ENCODE peak calls at places on chromosome 9, in ten cellular contexts. One of them, this sample, is unnamed.

GRCh38 chr9:22739712-22740111 is 293.1 kb downstream of the DMRTA1 start:
- DNase-seq in aorta: no peak
- DNase-seq in fibroblast of lung: no peak
- DNase-seq in HCT116: no peak
- DNase-seq in NCI-H146: no peak
- DNase-seq in naive thymus-derived CD8-positive, alpha-beta T cell: no peak
- DNase-seq in activated CD4-positive, alpha-beta T cell treated with anti-CD3 and anti-CD28 coated beads for 4 hours: no peak
- DNase-seq in HEK293T: no peak
- DNase-seq in stimulated activated CD4-positive, alpha-beta T cell treated with anti-CD3 and anti-CD28 coated beads, Interleukin-15, amount 100 ng/mL, for 24 hours: no peak
- DNase-seq in DMS153: no peak
- DNase-seq in this sample: no peak

GRCh38 chr9:92963831-92964606 is 16.7 kb downstream of the FGD3 start:
- DNase-seq in HCT116: no peak
- DNase-seq in NCI-H146: peak
- DNase-seq in activated CD4-positive, alpha-beta T cell treated with anti-CD3 and anti-CD28 coated beads for 4 hours: peak
- DNase-seq in stimulated activated CD4-positive, alpha-beta T cell treated with anti-CD3 and anti-CD28 coated beads, Interleukin-15, amount 100 ng/mL, for 24 hours: peak
- DNase-seq in naive thymus-derived CD8-positive, alpha-beta T cell: peak
- DNase-seq in aorta: peak
- DNase-seq in fibroblast of lung: no peak
- DNase-seq in DMS153: no peak
- DNase-seq in HEK293T: no peak
- DNase-seq in this sample: no peak

GRCh38 chr9:30411571-30411970 is 1972.9 kb upstream of the ACO1 start:
- DNase-seq in fibroblast of lung: no peak
- DNase-seq in activated CD4-positive, alpha-beta T cell treated with anti-CD3 and anti-CD28 coated beads for 4 hours: no peak
- DNase-seq in aorta: no peak
- DNase-seq in stimulated activated CD4-positive, alpha-beta T cell treated with anti-CD3 and anti-CD28 coated beads, Interleukin-15, amount 100 ng/mL, for 24 hours: no peak
- DNase-seq in naive thymus-derived CD8-positive, alpha-beta T cell: no peak
- DNase-seq in NCI-H146: no peak
- DNase-seq in HEK293T: no peak
- DNase-seq in DMS153: no peak
- DNase-seq in HCT116: no peak
- DNase-seq in this sample: no peak

GRCh38 chr9:132249690-132250089 is 87.8 kb downstream of the NTNG2 start:
- DNase-seq in HCT116: no peak
- DNase-seq in aorta: no peak
- DNase-seq in HEK293T: no peak
- DNase-seq in naive thymus-derived CD8-positive, alpha-beta T cell: no peak
- DNase-seq in NCI-H146: no peak
- DNase-seq in DMS153: no peak
- DNase-seq in fibroblast of lung: no peak
- DNase-seq in activated CD4-positive, alpha-beta T cell treated with anti-CD3 and anti-CD28 coated beads for 4 hours: no peak
- DNase-seq in stimulated activated CD4-positive, alpha-beta T cell treated with anti-CD3 and anti-CD28 coated beads, Interleukin-15, amount 100 ng/mL, for 24 hours: no peak
- DNase-seq in this sample: no peak

GRCh38 chr9:119375892-119376291 is 6.7 kb upstream of the BRINP1 start:
- DNase-seq in HCT116: peak
- DNase-seq in aorta: no peak
- DNase-seq in HEK293T: peak
- DNase-seq in fibroblast of lung: peak
- DNase-seq in DMS153: peak
- DNase-seq in naive thymus-derived CD8-positive, alpha-beta T cell: no peak
- DNase-seq in stimulated activated CD4-positive, alpha-beta T cell treated with anti-CD3 and anti-CD28 coated beads, Interleukin-15, amount 100 ng/mL, for 24 hours: peak
- DNase-seq in activated CD4-positive, alpha-beta T cell treated with anti-CD3 and anti-CD28 coated beads for 4 hours: no peak
- DNase-seq in NCI-H146: no peak
- DNase-seq in this sample: no peak

GRCh38 chr9:12748016-12748415 is 26.8 kb upstream of the LURAP1L start:
- DNase-seq in fibroblast of lung: peak
- DNase-seq in HEK293T: no peak
- DNase-seq in naive thymus-derived CD8-positive, alpha-beta T cell: no peak
- DNase-seq in HCT116: no peak
- DNase-seq in aorta: no peak
- DNase-seq in stimulated activated CD4-positive, alpha-beta T cell treated with anti-CD3 and anti-CD28 coated beads, Interleukin-15, amount 100 ng/mL, for 24 hours: no peak
- DNase-seq in DMS153: no peak
- DNase-seq in NCI-H146: no peak
- DNase-seq in activated CD4-positive, alpha-beta T cell treated with anti-CD3 and anti-CD28 coated beads for 4 hours: no peak
- DNase-seq in this sample: no peak

GRCh38 chr9:116549061-116549664 is 137.9 kb upstream of the TRIM32 start:
- DNase-seq in DMS153: no peak
- DNase-seq in HCT116: peak
- DNase-seq in HEK293T: no peak
- DNase-seq in naive thymus-derived CD8-positive, alpha-beta T cell: no peak
- DNase-seq in fibroblast of lung: peak
- DNase-seq in aorta: peak
- DNase-seq in stimulated activated CD4-positive, alpha-beta T cell treated with anti-CD3 and anti-CD28 coated beads, Interleukin-15, amount 100 ng/mL, for 24 hours: peak
- DNase-seq in NCI-H146: no peak
- DNase-seq in activated CD4-positive, alpha-beta T cell treated with anti-CD3 and anti-CD28 coated beads for 4 hours: no peak
- DNase-seq in this sample: no peak

GRCh38 chr9:91771027-91771426 is 179.0 kb downstream of the ROR2 start:
- DNase-seq in fibroblast of lung: peak
- DNase-seq in activated CD4-positive, alpha-beta T cell treated with anti-CD3 and anti-CD28 coated beads for 4 hours: no peak
- DNase-seq in naive thymus-derived CD8-positive, alpha-beta T cell: no peak
- DNase-seq in NCI-H146: no peak
- DNase-seq in DMS153: no peak
- DNase-seq in HCT116: no peak
- DNase-seq in stimulated activated CD4-positive, alpha-beta T cell treated with anti-CD3 and anti-CD28 coated beads, Interleukin-15, amount 100 ng/mL, for 24 hours: no peak
- DNase-seq in HEK293T: no peak
- DNase-seq in aorta: peak
- DNase-seq in this sample: no peak

GRCh38 chr9:123111427-123111826 is 78.0 kb downstream of the GPR21 start:
- DNase-seq in DMS153: peak
- DNase-seq in fibroblast of lung: no peak
- DNase-seq in activated CD4-positive, alpha-beta T cell treated with anti-CD3 and anti-CD28 coated beads for 4 hours: no peak
- DNase-seq in stimulated activated CD4-positive, alpha-beta T cell treated with anti-CD3 and anti-CD28 coated beads, Interleukin-15, amount 100 ng/mL, for 24 hours: no peak
- DNase-seq in HEK293T: no peak
- DNase-seq in NCI-H146: no peak
- DNase-seq in naive thymus-derived CD8-positive, alpha-beta T cell: no peak
- DNase-seq in HCT116: no peak
- DNase-seq in aorta: no peak
- DNase-seq in this sample: no peak

GRCh38 chr9:134360897-134361296 is 34.6 kb downstream of the RXRA start:
- DNase-seq in activated CD4-positive, alpha-beta T cell treated with anti-CD3 and anti-CD28 coated beads for 4 hours: no peak
- DNase-seq in stimulated activated CD4-positive, alpha-beta T cell treated with anti-CD3 and anti-CD28 coated beads, Interleukin-15, amount 100 ng/mL, for 24 hours: no peak
- DNase-seq in aorta: peak
- DNase-seq in HCT116: no peak
- DNase-seq in HEK293T: no peak
- DNase-seq in fibroblast of lung: peak
- DNase-seq in NCI-H146: no peak
- DNase-seq in naive thymus-derived CD8-positive, alpha-beta T cell: no peak
- DNase-seq in DMS153: no peak
- DNase-seq in this sample: no peak

GRCh38 chr9:69980041-69980440 is 63.6 kb upstream of the MAMDC2 start:
- DNase-seq in fibroblast of lung: peak
- DNase-seq in HCT116: no peak
- DNase-seq in naive thymus-derived CD8-positive, alpha-beta T cell: no peak
- DNase-seq in DMS153: no peak
- DNase-seq in activated CD4-positive, alpha-beta T cell treated with anti-CD3 and anti-CD28 coated beads for 4 hours: no peak
- DNase-seq in stimulated activated CD4-positive, alpha-beta T cell treated with anti-CD3 and anti-CD28 coated beads, Interleukin-15, amount 100 ng/mL, for 24 hours: no peak
- DNase-seq in NCI-H146: no peak
- DNase-seq in aorta: no peak
- DNase-seq in HEK293T: no peak
- DNase-seq in this sample: no peak

GRCh38 chr9:19946446-19947109 is 157.7 kb upstream of the SLC24A2 start:
- DNase-seq in DMS153: peak
- DNase-seq in NCI-H146: peak
- DNase-seq in activated CD4-positive, alpha-beta T cell treated with anti-CD3 and anti-CD28 coated beads for 4 hours: no peak
- DNase-seq in stimulated activated CD4-positive, alpha-beta T cell treated with anti-CD3 and anti-CD28 coated beads, Interleukin-15, amount 100 ng/mL, for 24 hours: peak
- DNase-seq in naive thymus-derived CD8-positive, alpha-beta T cell: no peak
- DNase-seq in fibroblast of lung: peak
- DNase-seq in HEK293T: peak
- DNase-seq in HCT116: no peak
- DNase-seq in aorta: no peak
- DNase-seq in this sample: no peak

GRCh38 chr9:76530458-76531100 is 71.6 kb downstream of the GCNT1 start:
- DNase-seq in activated CD4-positive, alpha-beta T cell treated with anti-CD3 and anti-CD28 coated beads for 4 hours: no peak
- DNase-seq in HCT116: no peak
- DNase-seq in stimulated activated CD4-positive, alpha-beta T cell treated with anti-CD3 and anti-CD28 coated beads, Interleukin-15, amount 100 ng/mL, for 24 hours: no peak
- DNase-seq in aorta: peak
- DNase-seq in naive thymus-derived CD8-positive, alpha-beta T cell: no peak
- DNase-seq in NCI-H146: no peak
- DNase-seq in fibroblast of lung: peak
- DNase-seq in HEK293T: no peak
- DNase-seq in DMS153: no peak
- DNase-seq in this sample: peak

GRCh38 chr9:136655244-136656225 is 7.2 kb upstream of the EGFL7 start:
- DNase-seq in stimulated activated CD4-positive, alpha-beta T cell treated with anti-CD3 and anti-CD28 coated beads, Interleukin-15, amount 100 ng/mL, for 24 hours: no peak
- DNase-seq in DMS153: no peak
- DNase-seq in HEK293T: no peak
- DNase-seq in aorta: peak
- DNase-seq in HCT116: no peak
- DNase-seq in activated CD4-positive, alpha-beta T cell treated with anti-CD3 and anti-CD28 coated beads for 4 hours: no peak
- DNase-seq in naive thymus-derived CD8-positive, alpha-beta T cell: no peak
- DNase-seq in NCI-H146: no peak
- DNase-seq in fibroblast of lung: no peak
- DNase-seq in this sample: no peak

GRCh38 chr9:35253075-35253474 is 91.3 kb downstream of the UNC13B start:
- DNase-seq in HEK293T: no peak
- DNase-seq in activated CD4-positive, alpha-beta T cell treated with anti-CD3 and anti-CD28 coated beads for 4 hours: no peak
- DNase-seq in fibroblast of lung: no peak
- DNase-seq in aorta: no peak
- DNase-seq in HCT116: no peak
- DNase-seq in naive thymus-derived CD8-positive, alpha-beta T cell: no peak
- DNase-seq in stimulated activated CD4-positive, alpha-beta T cell treated with anti-CD3 and anti-CD28 coated beads, Interleukin-15, amount 100 ng/mL, for 24 hours: no peak
- DNase-seq in DMS153: no peak
- DNase-seq in NCI-H146: no peak
- DNase-seq in this sample: no peak

GRCh38 chr9:33349743-33350142 is 52.6 kb downstream of the AQP7 start:
- DNase-seq in fibroblast of lung: no peak
- DNase-seq in DMS153: no peak
- DNase-seq in HEK293T: no peak
- DNase-seq in naive thymus-derived CD8-positive, alpha-beta T cell: no peak
- DNase-seq in stimulated activated CD4-positive, alpha-beta T cell treated with anti-CD3 and anti-CD28 coated beads, Interleukin-15, amount 100 ng/mL, for 24 hours: no peak
- DNase-seq in activated CD4-positive, alpha-beta T cell treated with anti-CD3 and anti-CD28 coated beads for 4 hours: no peak
- DNase-seq in HCT116: no peak
- DNase-seq in aorta: no peak
- DNase-seq in NCI-H146: no peak
- DNase-seq in this sample: no peak

GRCh38 chr9:131024978-131025868 is 16.2 kb downstream of the LAMC3 start:
- DNase-seq in stimulated activated CD4-positive, alpha-beta T cell treated with anti-CD3 and anti-CD28 coated beads, Interleukin-15, amount 100 ng/mL, for 24 hours: no peak
- DNase-seq in fibroblast of lung: no peak
- DNase-seq in activated CD4-positive, alpha-beta T cell treated with anti-CD3 and anti-CD28 coated beads for 4 hours: no peak
- DNase-seq in aorta: no peak
- DNase-seq in HEK293T: no peak
- DNase-seq in DMS153: no peak
- DNase-seq in naive thymus-derived CD8-positive, alpha-beta T cell: no peak
- DNase-seq in HCT116: no peak
- DNase-seq in NCI-H146: no peak
- DNase-seq in this sample: no peak

GRCh38 chr9:133282454-133283238 is 7.6 kb upstream of the ABO start:
- DNase-seq in activated CD4-positive, alpha-beta T cell treated with anti-CD3 and anti-CD28 coated beads for 4 hours: no peak
- DNase-seq in aorta: no peak
- DNase-seq in HEK293T: no peak
- DNase-seq in naive thymus-derived CD8-positive, alpha-beta T cell: no peak
- DNase-seq in fibroblast of lung: no peak
- DNase-seq in DMS153: peak
- DNase-seq in stimulated activated CD4-positive, alpha-beta T cell treated with anti-CD3 and anti-CD28 coated beads, Interleukin-15, amount 100 ng/mL, for 24 hours: no peak
- DNase-seq in HCT116: no peak
- DNase-seq in NCI-H146: no peak
- DNase-seq in this sample: no peak

GRCh38 chr9:89961616-89962341 is 357.0 kb downstream of the GADD45G start:
- DNase-seq in activated CD4-positive, alpha-beta T cell treated with anti-CD3 and anti-CD28 coated beads for 4 hours: no peak
- DNase-seq in NCI-H146: no peak
- DNase-seq in stimulated activated CD4-positive, alpha-beta T cell treated with anti-CD3 and anti-CD28 coated beads, Interleukin-15, amount 100 ng/mL, for 24 hours: no peak
- DNase-seq in DMS153: no peak
- DNase-seq in aorta: no peak
- DNase-seq in naive thymus-derived CD8-positive, alpha-beta T cell: no peak
- DNase-seq in fibroblast of lung: peak
- DNase-seq in HCT116: no peak
- DNase-seq in HEK293T: no peak
- DNase-seq in this sample: no peak

GRCh38 chr9:137286980-137287383 is 9.5 kb downstream of the TOR4A start:
- DNase-seq in naive thymus-derived CD8-positive, alpha-beta T cell: no peak
- DNase-seq in HEK293T: peak
- DNase-seq in HCT116: peak
- DNase-seq in aorta: no peak
- DNase-seq in DMS153: peak
- DNase-seq in activated CD4-positive, alpha-beta T cell treated with anti-CD3 and anti-CD28 coated beads for 4 hours: no peak
- DNase-seq in fibroblast of lung: peak
- DNase-seq in stimulated activated CD4-positive, alpha-beta T cell treated with anti-CD3 and anti-CD28 coated beads, Interleukin-15, amount 100 ng/mL, for 24 hours: no peak
- DNase-seq in NCI-H146: peak
- DNase-seq in this sample: peak

GRCh38 chr9:96651626-96652025 is 3.5 kb downstream of the PRXL2C start:
- DNase-seq in fibroblast of lung: no peak
- DNase-seq in activated CD4-positive, alpha-beta T cell treated with anti-CD3 and anti-CD28 coated beads for 4 hours: no peak
- DNase-seq in HEK293T: no peak
- DNase-seq in stimulated activated CD4-positive, alpha-beta T cell treated with anti-CD3 and anti-CD28 coated beads, Interleukin-15, amount 100 ng/mL, for 24 hours: no peak
- DNase-seq in aorta: no peak
- DNase-seq in DMS153: no peak
- DNase-seq in NCI-H146: no peak
- DNase-seq in HCT116: no peak
- DNase-seq in naive thymus-derived CD8-positive, alpha-beta T cell: no peak
- DNase-seq in this sample: no peak

GRCh38 chr9:89592963-89593775 is 11.6 kb upstream of the GADD45G start:
- DNase-seq in aorta: no peak
- DNase-seq in HEK293T: no peak
- DNase-seq in activated CD4-positive, alpha-beta T cell treated with anti-CD3 and anti-CD28 coated beads for 4 hours: no peak
- DNase-seq in HCT116: no peak
- DNase-seq in NCI-H146: no peak
- DNase-seq in fibroblast of lung: peak
- DNase-seq in stimulated activated CD4-positive, alpha-beta T cell treated with anti-CD3 and anti-CD28 coated beads, Interleukin-15, amount 100 ng/mL, for 24 hours: no peak
- DNase-seq in naive thymus-derived CD8-positive, alpha-beta T cell: no peak
- DNase-seq in DMS153: no peak
- DNase-seq in this sample: no peak

GRCh38 chr9:86045654-86046053 is 53.7 kb downstream of the GOLM1 start:
- DNase-seq in aorta: no peak
- DNase-seq in stimulated activated CD4-positive, alpha-beta T cell treated with anti-CD3 and anti-CD28 coated beads, Interleukin-15, amount 100 ng/mL, for 24 hours: no peak
- DNase-seq in activated CD4-positive, alpha-beta T cell treated with anti-CD3 and anti-CD28 coated beads for 4 hours: no peak
- DNase-seq in DMS153: no peak
- DNase-seq in NCI-H146: no peak
- DNase-seq in fibroblast of lung: no peak
- DNase-seq in HEK293T: no peak
- DNase-seq in HCT116: no peak
- DNase-seq in naive thymus-derived CD8-positive, alpha-beta T cell: no peak
- DNase-seq in this sample: no peak

GRCh38 chr9:119802621-119803020 is 433.4 kb upstream of the BRINP1 start:
- DNase-seq in naive thymus-derived CD8-positive, alpha-beta T cell: no peak
- DNase-seq in stimulated activated CD4-positive, alpha-beta T cell treated with anti-CD3 and anti-CD28 coated beads, Interleukin-15, amount 100 ng/mL, for 24 hours: no peak
- DNase-seq in aorta: peak
- DNase-seq in activated CD4-positive, alpha-beta T cell treated with anti-CD3 and anti-CD28 coated beads for 4 hours: no peak
- DNase-seq in fibroblast of lung: no peak
- DNase-seq in HCT116: no peak
- DNase-seq in HEK293T: no peak
- DNase-seq in NCI-H146: no peak
- DNase-seq in DMS153: peak
- DNase-seq in this sample: no peak

GRCh38 chr9:18746631-18747030 is 272.7 kb downstream of the ADAMTSL1 start:
- DNase-seq in HEK293T: no peak
- DNase-seq in NCI-H146: peak
- DNase-seq in aorta: no peak
- DNase-seq in naive thymus-derived CD8-positive, alpha-beta T cell: no peak
- DNase-seq in stimulated activated CD4-positive, alpha-beta T cell treated with anti-CD3 and anti-CD28 coated beads, Interleukin-15, amount 100 ng/mL, for 24 hours: no peak
- DNase-seq in DMS153: no peak
- DNase-seq in fibroblast of lung: peak
- DNase-seq in HCT116: no peak
- DNase-seq in activated CD4-positive, alpha-beta T cell treated with anti-CD3 and anti-CD28 coated beads for 4 hours: no peak
- DNase-seq in this sample: no peak

GRCh38 chr9:130072515-130073235 is 19.0 kb downstream of the GPR107 start:
- DNase-seq in stimulated activated CD4-positive, alpha-beta T cell treated with anti-CD3 and anti-CD28 coated beads, Interleukin-15, amount 100 ng/mL, for 24 hours: peak
- DNase-seq in HEK293T: no peak
- DNase-seq in activated CD4-positive, alpha-beta T cell treated with anti-CD3 and anti-CD28 coated beads for 4 hours: no peak
- DNase-seq in aorta: no peak
- DNase-seq in DMS153: no peak
- DNase-seq in fibroblast of lung: peak
- DNase-seq in HCT116: no peak
- DNase-seq in naive thymus-derived CD8-positive, alpha-beta T cell: no peak
- DNase-seq in NCI-H146: no peak
- DNase-seq in this sample: no peak

GRCh38 chr9:134267305-134268265 is 58.7 kb upstream of the RXRA start:
- DNase-seq in naive thymus-derived CD8-positive, alpha-beta T cell: no peak
- DNase-seq in HCT116: no peak
- DNase-seq in NCI-H146: no peak
- DNase-seq in activated CD4-positive, alpha-beta T cell treated with anti-CD3 and anti-CD28 coated beads for 4 hours: no peak
- DNase-seq in stimulated activated CD4-positive, alpha-beta T cell treated with anti-CD3 and anti-CD28 coated beads, Interleukin-15, amount 100 ng/mL, for 24 hours: no peak
- DNase-seq in DMS153: no peak
- DNase-seq in aorta: no peak
- DNase-seq in HEK293T: no peak
- DNase-seq in fibroblast of lung: no peak
- DNase-seq in this sample: no peak

GRCh38 chr9:841371-842209 is at the start of gene DMRT1:
- DNase-seq in aorta: no peak
- DNase-seq in naive thymus-derived CD8-positive, alpha-beta T cell: no peak
- DNase-seq in HEK293T: no peak
- DNase-seq in DMS153: no peak
- DNase-seq in HCT116: no peak
- DNase-seq in fibroblast of lung: no peak
- DNase-seq in NCI-H146: no peak
- DNase-seq in activated CD4-positive, alpha-beta T cell treated with anti-CD3 and anti-CD28 coated beads for 4 hours: no peak
- DNase-seq in stimulated activated CD4-positive, alpha-beta T cell treated with anti-CD3 and anti-CD28 coated beads, Interleukin-15, amount 100 ng/mL, for 24 hours: peak
- DNase-seq in this sample: no peak

This sample was measured in NCI-H2029 treated with DMSO at 0.1 percent for 48 hours.